ENCODE peak calls at places on chromosomes 1 and 21, in ten cellular contexts. Q is stimulated activated CD4-positive, alpha-beta T cell treated with anti-CD3 and anti-CD28 coated beads, Interleukin-15, amount 100 ng/mL, for 1 hour; N is thyroid gland; Z is sigmoid colon; H is NCI-H2029; Y is hypothalamus; L is NCI-H1092 treated with DMSO at 0.1 percent for 48 hours; C is left colon; W is progenitor cell of endocrine pancreas; V is activated CD8-positive, alpha-beta memory T cell treated with anti-CD3 and anti-CD28 coated beads for 1 hour. I is an unnamed sample.

GRCh38 chr1:14844923-14845617 is 246.6 kb downstream of the KAZN start:
- DNase-seq in W (no peak), C (no peak), L (no peak), Q (no peak), Z (no peak), Y (no peak), N (no peak), V (no peak), H (no peak), I (no peak)

GRCh38 chr1:205261946-205262668 is 34.4 kb downstream of the TMCC2 start:
- DNase-seq in Y (no peak), N (no peak), L (no peak), W (no peak), Z (no peak), H (no peak), C (no peak), V (no peak), Q (no peak), I (no peak)

GRCh38 chr1:7538849-7539771 is 232.0 kb upstream of the VAMP3 start:
- DNase-seq in V (no peak), W (no peak), N (no peak), L (no peak), H (no peak), Y (no peak), Q (no peak), C (peak), Z (no peak), I (no peak)

GRCh38 chr1:93681549-93682412 is at the start of gene BCAR3:
- DNase-seq in Z (peak), H (peak), Y (peak), W (peak), Q (no peak), V (no peak), N (peak), L (peak), C (peak), I (peak)

GRCh38 chr21:14520535-14520934 is 25.6 kb downstream of the SAMSN1 start:
- DNase-seq in Y (no peak), N (no peak), Q (no peak), H (no peak), C (no peak), Z (no peak), W (no peak), L (no peak), V (no peak), I (no peak)

GRCh38 chr1:201530741-201531521 is 8.0 kb upstream of the NAV1 start:
- DNase-seq in Y (peak), L (peak), V (no peak), W (peak), N (peak), C (peak), H (peak), Q (no peak), Z (peak), I (peak)

GRCh38 chr1:40929145-40929544 is 50.4 kb upstream of the CTPS1 start:
- DNase-seq in L (no peak), Y (no peak), W (no peak), Z (peak), H (no peak), Q (no peak), V (no peak), N (no peak), C (no peak), I (no peak)

GRCh38 chr1:38277646-38278045 is 231.1 kb upstream of the POU3F1 start:
- DNase-seq in V (no peak), H (no peak), N (no peak), C (no peak), Q (no peak), Z (no peak), Y (no peak), W (no peak), L (no peak), I (no peak)

GRCh38 chr1:37020653-37021277 is 13.6 kb downstream of the GRIK3 start:
- DNase-seq in N (no peak), W (peak), Q (no peak), Z (no peak), V (no peak), Y (no peak), L (no peak), C (no peak), H (no peak), I (peak)